ENCODE peak calls at places on chromosomes 6 and 20, in eight cellular contexts. R is upper lobe of right lung, J is PC-9, U is A549, G is prostate gland, L is AG04450, S is stomach, O is fibroblast of lung. A is an unnamed sample.

GRCh38 chr6:154247119-154247814 is 109.3 kb downstream of the IPCEF1 start:
- DNase-seq in R (no peak), J (no peak), U (no peak), G (no peak), L (no peak), S (no peak), O (no peak), A (no peak)

GRCh38 chr6:15062311-15063252 is 183.3 kb upstream of the JARID2 start:
- DNase-seq in R (no peak), J (peak), U (no peak), G (no peak), L (peak), S (no peak), O (peak), A (no peak)

GRCh38 chr6:6565069-6565468 is 23.5 kb upstream of the LY86 start:
- DNase-seq in R (no peak), J (no peak), U (no peak), G (no peak), L (no peak), S (no peak), O (no peak), A (no peak)

GRCh38 chr6:144151010-144151727 is 852 bp downstream of the STX11 start:
- DNase-seq in R (no peak), J (peak), U (no peak), G (no peak), L (no peak), S (no peak), O (peak), A (no peak)

GRCh38 chr20:9359561-9360308 is 154.7 kb upstream of the LAMP5 start:
- DNase-seq in R (no peak), J (peak), U (peak), G (peak), L (no peak), S (peak), O (peak), A (no peak)

GRCh38 chr20:31560900-31561598 is 44.0 kb upstream of the ID1 start:
- DNase-seq in R (no peak), J (peak), U (peak), G (no peak), L (peak), S (peak), O (peak), A (no peak)

GRCh38 chr20:46683939-46684750 is 5.1 kb downstream of the TP53RK start:
- DNase-seq in R (peak), J (peak), U (no peak), G (peak), L (peak), S (peak), O (peak), A (peak)

GRCh38 chr20:62623488-62624324 is 18.6 kb upstream of the SLCO4A1 start:
- DNase-seq in R (peak), J (peak), U (peak), G (peak), L (peak), S (peak), O (peak), A (peak)

GRCh38 chr20:18632196-18632789 is 44.4 kb downstream of the DTD1 start:
- DNase-seq in R (peak), J (no peak), U (peak), G (peak), L (peak), S (peak), O (peak), A (no peak)

GRCh38 chr20:33732166-33732970 is 572 bp downstream of the ZNF341 start:
- DNase-seq in R (peak), J (peak), U (peak), G (peak), L (no peak), S (peak), O (peak), A (no peak)

GRCh38 chr6:18543061-18543460 is 155.9 kb downstream of the RNF144B start:
- DNase-seq in R (no peak), J (no peak), U (no peak), G (no peak), L (no peak), S (no peak), O (no peak), A (no peak)

GRCh38 chr6:111381126-111381525 is 101.9 kb downstream of the REV3L start:
- DNase-seq in R (no peak), J (no peak), U (no peak), G (no peak), L (no peak), S (no peak), O (peak), A (no peak)

GRCh38 chr6:15194453-15194852 is 51.4 kb upstream of the JARID2 start:
- DNase-seq in R (no peak), J (no peak), U (no peak), G (no peak), L (no peak), S (no peak), O (no peak), A (no peak)

GRCh38 chr20:10492844-10493243 is 57.7 kb downstream of the SLX4IP start:
- DNase-seq in R (no peak), J (no peak), U (no peak), G (no peak), L (no peak), S (no peak), O (no peak), A (no peak)

GRCh38 chr20:16004108-16004854 is 569.0 kb downstream of the KIF16B start:
- DNase-seq in R (no peak), J (no peak), U (no peak), G (no peak), L (no peak), S (peak), O (no peak), A (no peak)

GRCh38 chr20:11267131-11267761 is 593.4 kb upstream of the JAG1 start:
- DNase-seq in R (no peak), J (peak), U (peak), G (no peak), L (peak), S (no peak), O (peak), A (peak)

GRCh38 chr6:30260036-30260504 is 46.9 kb upstream of the TRIM26 start:
- DNase-seq in R (peak), J (no peak), U (no peak), G (peak), L (no peak), S (no peak), O (peak), A (peak)

GRCh38 chr20:48102821-48103635 is 317.7 kb upstream of the SULF2 start:
- DNase-seq in R (peak), J (no peak), U (no peak), G (no peak), L (no peak), S (no peak), O (no peak), A (no peak)

GRCh38 chr20:63029358-63030121 is 22.8 kb upstream of the BHLHE23 start:
- DNase-seq in R (no peak), J (no peak), U (no peak), G (no peak), L (no peak), S (no peak), O (no peak), A (no peak)

GRCh38 chr6:165636415-165637048 is 26.5 kb downstream of the PDE10A start:
- DNase-seq in R (no peak), J (no peak), U (no peak), G (no peak), L (no peak), S (no peak), O (no peak), A (no peak)

GRCh38 chr6:163355471-163355991 is 59.0 kb upstream of the QKI start:
- DNase-seq in R (peak), J (no peak), U (no peak), G (no peak), L (no peak), S (no peak), O (peak), A (no peak)

GRCh38 chr6:168100803-168101095 is 21.7 kb upstream of the FRMD1 start:
- DNase-seq in R (no peak), J (no peak), U (no peak), G (no peak), L (no peak), S (no peak), O (no peak), A (no peak)

GRCh38 chr20:11941593-11942261 is 24.0 kb downstream of the BTBD3 start:
- DNase-seq in R (no peak), J (no peak), U (no peak), G (no peak), L (no peak), S (no peak), O (no peak), A (no peak)

GRCh38 chr6:122878809-122879208 is 89.8 kb downstream of the SMPDL3A start:
- DNase-seq in R (no peak), J (no peak), U (no peak), G (no peak), L (no peak), S (no peak), O (no peak), A (no peak)

GRCh38 chr6:4698901-4699659 is 77.1 kb upstream of the CDYL start:
- DNase-seq in R (no peak), J (no peak), U (no peak), G (no peak), L (no peak), S (no peak), O (no peak), A (no peak)

GRCh38 chr6:98971303-98971702 is 23.6 kb upstream of the FBXL4 start:
- DNase-seq in R (no peak), J (no peak), U (no peak), G (no peak), L (no peak), S (no peak), O (no peak), A (no peak)

GRCh38 chr6:138689849-138690248 is 83.7 kb upstream of the CCDC28A start:
- DNase-seq in R (no peak), J (peak), U (no peak), G (no peak), L (no peak), S (no peak), O (no peak), A (no peak)

GRCh38 chr20:33689973-33690372 is 3.8 kb upstream of the E2F1 start:
- DNase-seq in R (no peak), J (peak), U (no peak), G (no peak), L (no peak), S (no peak), O (peak), A (no peak)

GRCh38 chr6:168201383-168201782 is 118.2 kb downstream of the DACT2 start:
- DNase-seq in R (peak), J (no peak), U (peak), G (no peak), L (no peak), S (peak), O (no peak), A (no peak)

GRCh38 chr6:148494226-148494625 is 151.6 kb downstream of the SASH1 start:
- DNase-seq in R (no peak), J (no peak), U (no peak), G (no peak), L (no peak), S (no peak), O (no peak), A (no peak)

GRCh38 chr6:132215805-132216204 is 185.5 kb downstream of the MOXD1 start:
- DNase-seq in R (no peak), J (no peak), U (no peak), G (no peak), L (no peak), S (no peak), O (no peak), A (no peak)

GRCh38 chr20:62914436-62914835 is 11.9 kb downstream of the DIDO1 start:
- DNase-seq in R (no peak), J (no peak), U (no peak), G (no peak), L (no peak), S (no peak), O (no peak), A (no peak)

GRCh38 chr6:75602164-75602896 is 650 bp downstream of the SENP6 start:
- DNase-seq in R (no peak), J (no peak), U (no peak), G (peak), L (no peak), S (peak), O (peak), A (no peak)

GRCh38 chr6:148200302-148200701 is 142.3 kb upstream of the SASH1 start:
- DNase-seq in R (no peak), J (no peak), U (no peak), G (no peak), L (no peak), S (peak), O (no peak), A (no peak)

GRCh38 chr20:2751347-2751867 is 49.0 kb downstream of the CPXM1 start:
- DNase-seq in R (no peak), J (no peak), U (no peak), G (peak), L (no peak), S (no peak), O (no peak), A (no peak)

GRCh38 chr6:33427585-33428218 is 7.8 kb downstream of the SYNGAP1 start:
- DNase-seq in R (peak), J (no peak), U (peak), G (peak), L (no peak), S (peak), O (no peak), A (no peak)

GRCh38 chr6:54431466-54431865 is 123.2 kb downstream of the TINAG start:
- DNase-seq in R (no peak), J (no peak), U (no peak), G (no peak), L (peak), S (no peak), O (peak), A (no peak)

GRCh38 chr6:30264731-30265130 is 51.5 kb upstream of the TRIM26 start:
- DNase-seq in R (no peak), J (no peak), U (no peak), G (no peak), L (no peak), S (no peak), O (no peak), A (no peak)

GRCh38 chr6:122868137-122868536 is 79.1 kb downstream of the SMPDL3A start:
- DNase-seq in R (no peak), J (no peak), U (no peak), G (no peak), L (no peak), S (no peak), O (no peak), A (no peak)

GRCh38 chr6:71190809-71191208 is 97.8 kb upstream of the OGFRL1 start:
- DNase-seq in R (no peak), J (no peak), U (no peak), G (no peak), L (no peak), S (no peak), O (peak), A (no peak)

DNA sequence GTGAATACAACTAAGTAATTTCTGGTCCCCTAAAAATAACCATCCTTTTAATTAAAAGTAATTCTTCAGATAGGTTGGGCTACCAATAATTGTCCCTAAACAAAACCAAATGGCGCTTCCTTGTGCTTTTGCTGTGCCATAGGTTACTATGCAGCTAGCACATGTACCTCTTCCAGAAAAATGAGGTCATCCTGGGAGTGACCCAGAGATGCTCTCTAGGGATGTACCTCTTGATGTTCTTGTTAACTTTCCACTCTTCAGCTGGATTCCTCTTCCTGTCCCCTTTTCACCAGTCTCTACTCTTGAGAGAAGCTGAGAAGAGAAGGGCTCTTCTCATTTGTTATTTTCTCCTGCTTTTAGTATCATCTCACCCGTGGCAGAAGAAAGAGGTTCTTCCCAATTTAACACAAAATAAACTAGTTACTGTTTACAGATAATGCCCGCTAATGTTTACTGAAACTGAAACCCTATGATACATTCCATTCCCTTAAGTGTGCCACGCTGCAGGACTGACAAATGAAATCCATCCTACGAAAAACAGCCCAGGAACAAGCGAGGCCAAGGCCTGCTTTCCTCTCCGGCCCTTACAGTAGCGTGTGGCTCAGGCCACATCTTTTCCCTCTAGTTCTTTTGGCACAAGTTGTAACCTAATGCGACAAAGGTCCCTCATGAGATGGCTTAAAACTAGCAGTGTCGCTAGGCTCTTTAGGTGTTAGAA is 24.2 kb downstream of the MRS2 start:
- DNase-seq in R (no peak), J (no peak), U (no peak), G (no peak), L (no peak), S (no peak), O (no peak), A (no peak)
- H3K27ac ChIP-seq in R (no peak), J (peak), U (no peak), G (no peak), L (no peak), S (no peak), O (no peak), A (no peak)

DNA sequence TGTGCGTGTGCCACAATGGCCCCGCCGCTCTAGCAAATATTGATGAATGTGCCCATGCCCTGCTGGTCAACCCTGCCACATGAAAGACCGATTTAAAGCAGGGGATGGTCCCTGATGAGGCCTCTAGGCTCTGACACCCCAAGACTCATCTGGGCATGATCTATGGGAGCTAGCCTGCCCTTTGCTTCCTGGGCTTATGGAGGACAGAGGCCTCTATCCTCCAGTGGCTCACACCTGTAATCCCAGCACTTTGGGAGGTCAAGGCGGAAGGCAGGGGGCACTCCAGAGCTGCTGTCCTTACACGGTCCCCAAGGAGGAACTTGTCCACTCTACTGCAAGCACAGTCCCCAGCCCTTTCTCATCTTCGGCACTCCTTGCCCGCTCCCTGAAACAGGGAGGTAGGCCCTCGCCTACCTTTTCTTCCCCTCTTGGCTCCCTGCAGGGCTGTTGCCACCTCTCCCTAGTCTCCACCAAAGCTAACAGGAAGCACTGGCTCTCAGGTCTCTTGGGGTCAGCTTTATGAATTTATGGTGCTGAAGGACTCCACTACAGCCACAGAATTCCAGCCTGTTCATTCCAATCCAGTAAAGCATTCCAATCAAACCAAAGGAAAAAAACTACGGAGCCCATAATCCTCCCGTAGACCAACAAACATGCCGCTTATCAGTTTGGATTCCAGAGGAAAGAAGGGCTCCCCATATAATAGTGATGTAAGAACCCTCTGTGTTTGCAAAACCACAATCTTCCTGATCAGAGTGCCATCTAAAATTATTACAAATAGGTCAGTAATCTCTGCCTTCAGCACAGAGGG is 48.7 kb upstream of the FOXQ1 start:
- DNase-seq in R (peak), J (peak), U (no peak), G (no peak), L (no peak), S (no peak), O (no peak), A (no peak)
- TF ChIP-seq CTCF in R (peak), J (peak), U (no peak), G (no peak), L (no peak), S (no peak), O (no peak), A (no peak)

DNA sequence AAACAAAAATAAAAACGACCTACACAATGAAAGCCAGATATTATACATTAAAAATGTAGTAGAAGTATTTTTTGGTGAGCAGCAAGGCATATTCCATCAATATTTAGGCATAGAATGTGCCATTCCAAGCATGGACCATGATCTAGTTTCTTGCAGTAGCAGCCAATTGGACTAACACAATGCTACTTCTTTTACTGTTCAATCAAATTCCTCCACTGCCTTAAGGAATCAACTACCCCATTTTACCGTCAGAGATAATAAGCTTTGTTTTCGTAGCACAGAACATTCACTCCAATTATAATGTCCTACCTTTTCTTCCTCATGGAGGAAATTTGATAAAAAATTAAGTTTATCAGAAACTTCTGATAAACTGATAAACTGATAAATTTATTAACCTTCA is 1.3 kb downstream of the LATS1 start:
- DNase-seq in R (no peak), J (no peak), U (peak), G (no peak), L (no peak), S (no peak), O (no peak), A (no peak)
- H3K4me3 ChIP-seq in R (peak), J (peak), U (peak), G (peak), L (peak), S (peak), O (peak), A (peak)

GRCh38 chr6:156972145-156972544 is 195.0 kb downstream of the ARID1B start:
- DNase-seq in R (no peak), J (no peak), U (no peak), G (no peak), L (no peak), S (no peak), O (no peak), A (no peak)
- H3K27ac ChIP-seq in R (no peak), J (no peak), U (no peak), G (no peak), L (no peak), S (no peak), O (no peak), A (no peak)

GRCh38 chr6:37309059-37309458 is 44.7 kb upstream of the RNF8 start:
- DNase-seq in R (no peak), J (no peak), U (no peak), G (no peak), L (no peak), S (no peak), O (no peak), A (no peak)

GRCh38 chr6:37308084-37308817 is 45.5 kb upstream of the RNF8 start:
- DNase-seq in R (no peak), J (peak), U (no peak), G (peak), L (no peak), S (no peak), O (peak), A (no peak)

GRCh38 chr6:37306026-37306425 is 47.8 kb upstream of the RNF8 start:
- DNase-seq in R (no peak), J (peak), U (no peak), G (no peak), L (no peak), S (no peak), O (no peak), A (no peak)

GRCh38 chr6:37304766-37305165 is 46.8 kb upstream of the TMEM217 start:
- DNase-seq in R (no peak), J (no peak), U (no peak), G (no peak), L (no peak), S (no peak), O (no peak), A (no peak)

GRCh38 chr6:37306624-37307222 is 47.1 kb upstream of the RNF8 start:
- DNase-seq in R (no peak), J (peak), U (no peak), G (no peak), L (no peak), S (no peak), O (no peak), A (no peak)
- TF ChIP-seq CTCF in R (no peak), J (no peak), U (no peak), G (no peak), L (no peak), S (no peak), O (no peak), A (no peak)

GRCh38 chr6:90329397-90330077 is 32.9 kb upstream of the BACH2 start:
- DNase-seq in R (no peak), J (no peak), U (no peak), G (no peak), L (no peak), S (no peak), O (no peak), A (no peak)
- H3K4me3 ChIP-seq in R (no peak), J (no peak), U (no peak), G (no peak), L (no peak), S (no peak), O (no peak), A (no peak)

GRCh38 chr6:41685641-41686380 is 47.5 kb downstream of the MDFI start:
- DNase-seq in R (no peak), J (no peak), U (no peak), G (no peak), L (no peak), S (no peak), O (no peak), A (no peak)
- H3K27ac ChIP-seq in R (no peak), J (no peak), U (no peak), G (no peak), L (no peak), S (no peak), O (no peak), A (no peak)

A was measured in coronary artery.